ENCODE peak calls at places on chromosomes 12 and 14, in six cellular contexts. L is upper lobe of right lung, G is fibroblast of lung, U is ascending aorta, A is A549, D is AG04450. R is an unnamed sample.

GRCh38 chr12:113248842-113249435 is 27.7 kb downstream of the TPCN1 start:
- DNase-seq in A (no peak), G (no peak), U (no peak), D (no peak), L (no peak), R (no peak)

GRCh38 chr12:47863985-47864384 is 40.8 kb downstream of the VDR start:
- DNase-seq in G (no peak), D (no peak), U (no peak), A (no peak), L (no peak), R (no peak)

GRCh38 chr14:65878586-65878985 is 466.1 kb downstream of the FUT8 start:
- DNase-seq in D (no peak), A (no peak), G (no peak), L (no peak), U (no peak), R (no peak)

GRCh38 chr12:26512213-26512612 is 316.8 kb downstream of the SSPN start:
- DNase-seq in A (no peak), L (no peak), D (no peak), U (no peak), G (no peak), R (no peak)

GRCh38 chr12:24754690-24755638 is 193.9 kb downstream of the BCAT1 start:
- DNase-seq in A (no peak), D (peak), U (no peak), G (peak), L (no peak), R (no peak)

GRCh38 chr14:74508292-74508731 is 14.7 kb downstream of the ISCA2 start:
- DNase-seq in A (no peak), D (no peak), G (no peak), L (peak), U (peak), R (no peak)

GRCh38 chr12:31119531-31120211 is 46.0 kb downstream of the DDX11 start:
- DNase-seq in A (no peak), U (no peak), G (no peak), D (no peak), L (no peak), R (no peak)

GRCh38 chr12:85468356-85469157 is 188.5 kb downstream of the ALX1 start:
- DNase-seq in A (peak), G (peak), U (peak), L (no peak), D (peak), R (peak)

GRCh38 chr12:19048943-19049342 is 80.6 kb upstream of the PLEKHA5 start:
- DNase-seq in G (no peak), A (no peak), L (no peak), D (no peak), U (no peak), R (no peak)

GRCh38 chr14:88323520-88324199 is 591 bp upstream of the KCNK10 start:
- DNase-seq in A (no peak), G (no peak), D (no peak), L (no peak), U (no peak), R (peak)

GRCh38 chr12:120554658-120555057 is 20.5 kb downstream of the RNF10 start:
- DNase-seq in U (peak), D (no peak), A (no peak), G (no peak), L (no peak), R (no peak)

GRCh38 chr12:45353944-45354343 is 138.0 kb downstream of the ANO6 start:
- DNase-seq in G (no peak), U (no peak), L (no peak), D (no peak), A (no peak), R (no peak)

GRCh38 chr14:100211366-100211765 is 27.6 kb upstream of the YY1 start:
- DNase-seq in L (no peak), U (no peak), G (no peak), D (no peak), A (no peak), R (no peak)

GRCh38 chr12:119665164-119665929 is 2.6 kb upstream of the PRKAB1 start:
- DNase-seq in G (no peak), D (no peak), U (no peak), A (no peak), L (no peak), R (no peak)

GRCh38 chr12:93552427-93552826 is 20.0 kb upstream of the SOCS2 start:
- DNase-seq in U (no peak), D (no peak), G (no peak), A (no peak), L (no peak), R (no peak)

GRCh38 chr12:97075583-97076268 is 168.7 kb downstream of the NEDD1 start:
- DNase-seq in D (no peak), G (no peak), A (no peak), U (no peak), L (no peak), R (no peak)

GRCh38 chr14:37588956-37589737 is 5.9 kb downstream of the FOXA1 start:
- DNase-seq in L (no peak), G (no peak), U (no peak), A (no peak), D (no peak), R (no peak)

GRCh38 chr14:67453575-67454300 is 34.8 kb downstream of the TMEM229B start:
- DNase-seq in A (no peak), U (no peak), D (no peak), G (no peak), L (no peak), R (no peak)

GRCh38 chr12:1282670-1283361 is 291.8 kb downstream of the ERC1 start:
- DNase-seq in L (no peak), D (no peak), U (no peak), G (peak), A (no peak), R (no peak)

GRCh38 chr14:70884595-70885342 is 22.5 kb upstream of the PCNX1 start:
- DNase-seq in U (no peak), G (no peak), L (no peak), D (no peak), A (no peak), R (peak)
- H3K27ac ChIP-seq in U (no peak), G (no peak), L (no peak), D (no peak), A (no peak), R (no peak)

GRCh38 chr12:124026755-124027745 is 54.0 kb downstream of the ZNF664 start:
- DNase-seq in L (no peak), D (no peak), A (no peak), U (no peak), G (peak), R (no peak)
- H3K27ac ChIP-seq in L (no peak), D (peak), A (no peak), U (no peak), G (no peak), R (no peak)

GRCh38 chr12:128509170-128509569 is 242.2 kb downstream of the TMEM132C start:
- DNase-seq in A (no peak), L (no peak), U (no peak), G (no peak), D (no peak), R (no peak)
- H3K27ac ChIP-seq in A (no peak), L (no peak), U (no peak), G (no peak), D (no peak), R (no peak)

GRCh38 chr12:67645571-67645970 is 3.0 kb upstream of the DYRK2 start:
- DNase-seq in G (peak), D (no peak), L (no peak), U (no peak), A (no peak), R (no peak)
- H3K27ac ChIP-seq in G (no peak), D (no peak), L (no peak), U (no peak), A (no peak), R (no peak)

GRCh38 chr12:131862600-131862993 is 31.8 kb upstream of the ULK1 start:
- DNase-seq in D (no peak), A (no peak), G (no peak), U (no peak), L (no peak), R (no peak)
- H3K27ac ChIP-seq in D (no peak), A (peak), G (no peak), U (no peak), L (no peak), R (no peak)